ENCODE peak calls at places on chromosomes 2 and 18, in six cellular contexts. T is SK-N-MC, J is coronary artery, H is right atrium auricular region, L is fibroblast of the aortic adventitia, F is HAP-1. M is an unnamed sample.

GRCh38 chr2:234939576-234939975 is 12.2 kb upstream of the SH3BP4 start:
- DNase-seq in T (no peak), J (no peak), H (no peak), L (no peak), F (no peak), M (no peak)

GRCh38 chr2:209638346-209638745 is 133.3 kb upstream of the UNC80 start:
- DNase-seq in T (no peak), J (no peak), H (no peak), L (peak), F (no peak), M (no peak)

GRCh38 chr2:196191541-196191940 is 20.2 kb upstream of the STK17B start:
- DNase-seq in T (no peak), J (no peak), H (no peak), L (no peak), F (no peak), M (no peak)

GRCh38 chr18:21704603-21705364 is at the start of gene ABHD3:
- DNase-seq in T (no peak), J (peak), H (peak), L (peak), F (peak), M (peak)

GRCh38 chr18:40355701-40356100 is 1599.3 kb upstream of the PIK3C3 start:
- DNase-seq in T (no peak), J (no peak), H (no peak), L (no peak), F (no peak), M (no peak)

GRCh38 chr18:53991805-53992204 is 232.7 kb downstream of the MBD2 start:
- DNase-seq in T (no peak), J (no peak), H (no peak), L (peak), F (no peak), M (peak)

GRCh38 chr2:1309507-1309906 is 103.8 kb upstream of the TPO start:
- DNase-seq in T (no peak), J (no peak), H (no peak), L (no peak), F (peak), M (no peak)

GRCh38 chr2:228102949-228103348 is 78.5 kb downstream of the SPHKAP start:
- DNase-seq in T (no peak), J (no peak), H (no peak), L (no peak), F (no peak), M (no peak)

DNA sequence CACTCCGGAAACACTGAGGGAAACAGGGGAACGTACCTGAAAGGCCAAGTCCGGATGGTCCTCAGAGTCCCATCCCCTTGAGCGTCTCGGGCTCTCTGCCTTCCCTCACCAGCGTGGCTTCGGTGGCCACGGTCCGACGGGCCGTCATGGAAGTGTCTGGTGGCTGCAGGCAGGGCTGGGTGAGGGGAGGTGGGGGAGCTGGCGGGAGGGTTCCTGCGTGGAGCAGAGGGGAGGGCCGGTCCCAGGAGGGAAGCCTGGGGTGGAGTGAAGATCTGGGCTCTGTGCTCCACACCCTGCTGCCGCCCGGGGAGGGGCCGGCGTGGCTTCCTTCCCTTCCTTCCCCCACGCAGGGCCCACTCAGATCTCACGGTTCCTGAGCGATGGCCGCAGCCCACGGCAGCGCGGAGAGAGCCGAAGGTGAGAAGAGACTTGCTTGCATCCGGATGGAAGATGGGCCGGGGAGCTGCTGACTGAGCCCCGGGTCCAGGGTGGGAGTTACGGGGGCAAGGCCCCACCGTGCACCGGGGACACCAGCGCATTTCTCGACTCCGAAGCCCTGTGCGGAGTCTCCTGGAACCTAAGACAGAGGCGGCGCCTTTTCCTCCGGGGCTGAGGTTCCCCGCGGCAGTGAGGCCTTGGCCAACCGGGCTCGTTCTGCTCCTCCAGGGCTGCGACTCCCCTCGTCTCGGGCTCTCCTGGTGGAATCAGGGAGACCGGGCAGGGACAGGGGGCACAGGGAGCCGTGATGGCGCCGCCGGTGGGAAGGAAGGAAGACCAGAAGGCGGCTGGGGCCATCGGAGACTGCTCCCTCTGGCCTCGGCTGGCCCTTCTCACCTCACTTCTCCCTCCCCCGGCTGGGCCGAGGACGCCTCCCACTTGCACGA is 49.1 kb downstream of the KCNF1 start:
- DNase-seq in T (no peak), J (no peak), H (no peak), L (no peak), F (no peak), M (no peak)
- H3K4me3 ChIP-seq in T (no peak), J (no peak), H (no peak), L (no peak), F (no peak), M (no peak)

GRCh38 chr2:158458617-158458920 is 1.8 kb downstream of the PKP4 start:
- DNase-seq in T (no peak), J (no peak), H (no peak), L (peak), F (no peak), M (no peak)
- H3K4me3 ChIP-seq in T (peak), J (peak), H (peak), L (peak), F (peak), M (peak)

GRCh38 chr2:138255670-138256069 is 245.9 kb upstream of the SPOPL start:
- DNase-seq in T (no peak), J (no peak), H (no peak), L (no peak), F (no peak), M (no peak)
- H3K4me3 ChIP-seq in T (no peak), J (no peak), H (no peak), L (no peak), F (no peak), M (no peak)

GRCh38 chr2:37610638-37611289 is 60.7 kb downstream of the CDC42EP3 start:
- DNase-seq in T (no peak), J (no peak), H (no peak), L (peak), F (no peak), M (no peak)
- H3K4me3 ChIP-seq in T (no peak), J (no peak), H (no peak), L (no peak), F (no peak), M (no peak)

DNA sequence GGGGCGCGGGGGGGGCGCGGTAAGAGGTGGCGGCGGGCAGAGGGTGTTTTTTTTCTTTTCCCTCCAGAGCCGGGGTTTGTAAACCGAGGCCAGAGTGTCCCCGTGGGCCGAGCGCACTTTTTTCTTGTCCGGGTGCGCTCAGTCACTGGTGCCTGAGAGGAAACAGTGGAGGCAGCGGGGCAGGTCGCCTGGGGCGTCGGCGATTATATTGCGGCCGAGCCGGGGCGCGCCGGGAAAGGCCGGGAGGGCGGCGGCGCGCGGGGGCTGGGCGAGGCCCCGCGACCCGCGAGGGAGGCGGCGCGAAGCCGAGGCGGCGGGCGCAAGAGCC is 284 bp downstream of the HOXD8 start:
- DNase-seq in T (no peak), J (no peak), H (no peak), L (no peak), F (peak), M (no peak)
- H3K4me3 ChIP-seq in T (peak), J (peak), H (peak), L (no peak), F (peak), M (peak)

GRCh38 chr2:240557808-240558207 is at the start of gene ANKMY1:
- DNase-seq in T (no peak), J (peak), H (no peak), L (peak), F (no peak), M (peak)

GRCh38 chr2:240558229-240558885 is 569 bp upstream of the ANKMY1 start:
- DNase-seq in T (no peak), J (no peak), H (peak), L (no peak), F (peak), M (peak)

GRCh38 chr2:240556553-240557100 is 1.2 kb downstream of the ANKMY1 start:
- DNase-seq in T (no peak), J (no peak), H (no peak), L (no peak), F (peak), M (peak)

GRCh38 chr2:240555541-240556250 is 2.1 kb downstream of the ANKMY1 start:
- DNase-seq in T (no peak), J (no peak), H (no peak), L (no peak), F (no peak), M (no peak)

GRCh38 chr2:240557101-240557751 is 562 bp downstream of the ANKMY1 start:
- DNase-seq in T (no peak), J (no peak), H (peak), L (no peak), F (no peak), M (peak)
- H3K4me3 ChIP-seq in T (peak), J (peak), H (peak), L (peak), F (no peak), M (no peak)

GRCh38 chr2:206642075-206643025 is at the start of gene FAM237A:
- DNase-seq in T (peak), J (no peak), H (no peak), L (peak), F (peak), M (peak)
- H3K4me3 ChIP-seq in T (no peak), J (no peak), H (no peak), L (no peak), F (no peak), M (no peak)